ENCODE peak calls at places on chromosomes 5 and 9, in six cellular contexts. H is GM23248, M is GM23338, D is neural progenitor cell, J is PC-3, L is HCT116. W is an unnamed sample.

GRCh38 chr9:35423499-35423898 is 66.4 kb upstream of the RUSC2 start:
- DNase-seq in H (peak; percentile 35), M (no peak), D (no peak), J (peak; percentile 63), L (no peak), W (no peak)

GRCh38 chr5:33180900-33181299 is 259.9 kb upstream of the TARS1 start:
- DNase-seq in H (peak; percentile 69), M (peak; percentile 42), D (peak; percentile 26), J (peak; percentile 66), L (peak; percentile 28), W (no peak)

GRCh38 chr5:66818304-66818934 is 222.2 kb downstream of the MAST4 start:
- DNase-seq in H (no peak), M (no peak), D (no peak), J (no peak), L (no peak), W (no peak)

GRCh38 chr5:122183098-122183794 is 53.9 kb downstream of the ZNF474 start:
- DNase-seq in H (peak; percentile 92), M (no peak), D (no peak), J (peak; percentile 77), L (no peak), W (no peak)

GRCh38 chr9:68847765-68848164 is 142.7 kb downstream of the PIP5K1B start:
- DNase-seq in H (no peak), M (no peak), D (no peak), J (no peak), L (no peak), W (peak; percentile 47)

GRCh38 chr5:95884021-95884333 is 61.5 kb upstream of the GLRX start:
- DNase-seq in H (peak; percentile 80), M (no peak), D (no peak), J (peak; percentile 52), L (no peak), W (no peak)

GRCh38 chr5:148514344-148514743 is 130.6 kb downstream of the FBXO38 start:
- DNase-seq in H (no peak), M (no peak), D (no peak), J (no peak), L (no peak), W (no peak)

GRCh38 chr5:132391870-132392269 is 22.4 kb downstream of the SLC22A5 start:
- DNase-seq in H (no peak), M (no peak), D (no peak), J (no peak), L (no peak), W (no peak)

GRCh38 chr9:131257266-131258025 is 18.9 kb downstream of the FAM78A start:
- DNase-seq in H (no peak), M (peak; percentile 1), D (no peak), J (no peak), L (no peak), W (no peak)

GRCh38 chr5:167415779-167416761 is 875.4 kb upstream of the WWC1 start:
- DNase-seq in H (no peak), M (no peak), D (no peak), J (no peak), L (no peak), W (no peak)

GRCh38 chr5:57986746-57987145 is 473.1 kb downstream of the PLK2 start:
- DNase-seq in H (peak; percentile 63), M (no peak), D (no peak), J (peak; percentile 39), L (no peak), W (no peak)

GRCh38 chr5:110872200-110872599 is 133.4 kb downstream of the SLC25A46 start:
- DNase-seq in H (no peak), M (no peak), D (no peak), J (no peak), L (no peak), W (no peak)

GRCh38 chr5:180209137-180209581 is at the start of gene RASGEF1C:
- DNase-seq in H (peak; percentile 88), M (peak; percentile 85), D (peak; percentile 93), J (peak; percentile 74), L (peak; percentile 19), W (no peak)

DNA sequence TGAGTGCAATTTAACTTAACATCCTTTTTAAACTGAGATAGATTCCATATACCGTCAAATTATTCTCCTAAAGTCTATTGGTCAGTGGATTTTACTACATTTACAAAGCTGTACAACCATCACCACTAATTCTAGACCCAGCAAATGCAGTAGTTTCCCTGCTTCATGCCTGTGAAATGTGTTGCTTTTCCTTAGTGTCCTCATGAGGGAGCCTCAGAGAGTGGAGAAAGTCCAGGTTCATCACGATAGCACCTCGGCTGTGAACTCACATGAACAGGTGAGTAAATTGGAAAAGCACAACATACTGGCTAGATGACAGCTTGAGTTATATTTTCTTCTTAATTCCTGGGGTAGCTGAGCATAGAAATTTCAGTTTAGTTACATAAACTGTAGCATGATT is 653.7 kb downstream of the MTRR start:
- DNase-seq in H (no peak), M (no peak), D (no peak), J (peak; percentile 43), L (no peak), W (no peak)
- H3K4me3 ChIP-seq in H (no peak overlapping the region), M (no peak overlapping the region), D (no peak overlapping the region), J (no peak overlapping the region), L (no peak overlapping the region), W (no peak overlapping the region)

DNA sequence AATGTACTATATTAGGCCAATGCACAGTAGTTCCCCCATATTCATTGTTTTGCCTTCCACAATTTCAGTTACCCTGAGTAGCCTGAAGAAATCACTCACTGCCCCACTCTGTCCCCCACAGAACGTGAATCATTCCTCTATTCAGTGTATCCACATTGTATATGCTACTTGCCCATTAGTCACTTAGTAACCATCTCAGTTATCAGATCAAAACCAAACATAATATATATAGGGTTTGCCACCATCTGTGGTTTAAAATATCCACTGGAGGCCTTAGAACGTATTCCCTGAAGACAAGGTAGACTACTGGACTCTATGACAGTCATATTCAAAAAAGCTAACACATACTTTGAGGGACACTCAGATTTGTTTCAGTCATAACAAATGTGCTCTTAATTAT is 465.7 kb upstream of the RGMB start:
- DNase-seq in H (peak; percentile 87), M (no peak), D (no peak), J (peak; percentile 95), L (no peak), W (no peak)
- TF ChIP-seq EZH2phosphoT487 in H (no peak), M (no peak), D (no peak), J (no peak), L (no peak), W (no peak)

DNA sequence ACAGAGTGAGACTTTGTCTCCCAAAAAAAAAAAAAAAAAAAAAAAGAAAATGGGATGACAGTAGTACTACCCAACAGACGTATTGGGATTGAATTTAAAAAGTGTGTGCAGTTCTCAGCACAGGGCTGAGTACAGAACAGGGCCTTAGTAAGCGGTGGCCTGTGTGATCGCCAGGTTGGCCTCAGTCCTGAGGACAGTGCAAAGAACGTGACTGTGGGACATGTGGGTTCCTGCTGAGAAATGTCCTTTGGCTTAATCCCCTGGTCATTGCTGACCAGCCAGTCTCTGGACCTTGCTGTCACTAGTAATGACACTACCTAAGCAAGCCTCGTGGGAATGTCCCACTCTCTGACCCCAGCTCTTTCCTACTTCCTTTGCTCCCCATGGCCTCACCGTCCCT is 13.3 kb downstream of the GTF3C5 start:
- DNase-seq in H (no peak), M (no peak), D (no peak), J (no peak), L (no peak), W (no peak)
- H4K20me1 ChIP-seq in H (peaks cover 4% of the 10 kb centered on the region), M (peaks cover 15% of the 10 kb centered on the region), D (peaks cover 16% of the 10 kb centered on the region), J (peaks cover 5% of the 10 kb centered on the region), L (no peaks in the 10 kb centered on the region), W (peaks cover 6% of the 10 kb centered on the region)

GRCh38 chr5:17227868-17228267 is 10.4 kb downstream of the BASP1 start:
- DNase-seq in H (no peak), M (no peak), D (no peak), J (no peak), L (no peak), W (no peak)

GRCh38 chr5:17230808-17231525 is 13.5 kb downstream of the BASP1 start:
- DNase-seq in H (no peak), M (no peak), D (no peak), J (no peak), L (no peak), W (no peak)

GRCh38 chr5:17228833-17229291 is 11.4 kb downstream of the BASP1 start:
- DNase-seq in H (peak; percentile 81), M (no peak), D (no peak), J (no peak), L (no peak), W (no peak)

GRCh38 chr5:17232405-17232804 is 15.0 kb downstream of the BASP1 start:
- DNase-seq in H (no peak), M (no peak), D (no peak), J (no peak), L (no peak), W (no peak)

DNA sequence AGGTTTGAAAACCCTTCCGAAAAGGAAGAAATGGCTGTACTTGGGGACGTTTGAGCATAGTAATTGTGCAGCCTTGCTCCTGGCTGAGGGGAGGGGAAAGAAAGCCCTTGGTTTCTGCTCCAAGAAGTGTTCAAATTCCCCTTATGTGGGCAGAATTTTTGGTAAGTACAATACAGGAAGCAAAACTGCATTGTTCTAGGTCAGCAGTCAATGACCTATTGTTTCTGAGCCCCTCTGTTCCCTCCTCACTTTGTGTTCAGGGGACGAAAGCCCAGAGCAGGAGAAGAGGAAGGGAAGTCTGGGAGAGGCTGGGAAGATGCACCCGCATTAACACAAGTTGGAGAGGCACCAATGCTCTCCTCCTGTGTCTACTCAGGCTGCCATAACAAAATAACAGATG is 11.9 kb downstream of the BASP1 start:
- DNase-seq in H (no peak), M (no peak), D (no peak), J (no peak), L (no peak), W (no peak)
- H3K4me3 ChIP-seq in H (no peak overlapping the region), M (no peak overlapping the region), D (no peak overlapping the region), J (no peak overlapping the region), L (no peak overlapping the region), W (no peak overlapping the region)

DNA sequence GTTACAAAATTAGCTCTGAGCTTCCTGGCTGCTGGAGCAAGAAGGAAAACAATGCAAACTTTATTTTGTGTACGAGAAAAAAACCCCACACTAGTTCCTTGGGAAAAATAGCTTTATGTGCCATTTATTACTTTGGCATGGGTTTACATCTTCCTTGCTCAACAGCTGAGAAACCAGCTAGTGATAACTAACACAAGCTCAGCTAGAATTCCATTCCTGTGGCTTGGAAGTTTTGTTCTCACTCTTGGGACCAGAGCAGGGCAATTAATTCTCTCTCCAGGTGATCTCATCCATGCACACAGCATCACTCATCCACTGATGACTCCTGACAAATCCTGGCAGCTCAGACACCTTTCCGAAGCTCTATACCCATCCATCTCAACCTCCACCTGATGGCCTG is 104.1 kb downstream of the CRB2 start:
- DNase-seq in H (peak; percentile 12), M (no peak), D (no peak), J (no peak), L (no peak), W (no peak)
- TF ChIP-seq EZH2phosphoT487 in H (no peak), M (no peak), D (no peak), J (no peak), L (no peak), W (no peak)

GRCh38 chr5:6373081-6373846 is 5.1 kb downstream of the MED10 start:
- DNase-seq in H (no peak), M (no peak), D (no peak), J (no peak), L (no peak), W (no peak)
- H4K20me1 ChIP-seq in H (no peaks in the 10 kb centered on the region), M (peaks cover 15% of the 10 kb centered on the region), D (peaks cover 16% of the 10 kb centered on the region), J (peaks cover 34% of the 10 kb centered on the region), L (peaks cover 3% of the 10 kb centered on the region), W (no peaks in the 10 kb centered on the region)

W was measured in MM.1S.